ENCODE peak calls at places on chromosome 9, in nine cellular contexts. S, T, M, I, A, Z, K, F and Y are unnamed samples. For H3K36me3, the result is how much of the 10 kb centered on the place peaks cover.

GRCh38 chr9:129868571-129869486 is 33.6 kb downstream of the USP20 start:
- DNase-seq in F (no peak), T (no peak), A (no peak), I (peak), Z (no peak), M (no peak), S (no peak), K (no peak), Y (no peak)

GRCh38 chr9:113705306-113705937 is 170.7 kb upstream of the ZNF618 start:
- DNase-seq in Z (no peak), I (no peak), T (peak), S (no peak), M (no peak), F (no peak), K (no peak), A (no peak), Y (no peak)

GRCh38 chr9:74524289-74524688 is 27.2 kb downstream of the RORB start:
- DNase-seq in T (no peak), K (no peak), I (no peak), S (no peak), A (no peak), M (no peak), F (no peak), Z (no peak), Y (no peak)

GRCh38 chr9:98187926-98188325 is 4.5 kb downstream of the CORO2A start:
- DNase-seq in M (no peak), A (no peak), I (peak), K (no peak), S (no peak), T (no peak), F (no peak), Z (no peak), Y (no peak)

GRCh38 chr9:113844466-113844865 is 31.6 kb upstream of the ZNF618 start:
- DNase-seq in T (no peak), S (no peak), M (no peak), A (no peak), Z (no peak), F (no peak), I (no peak), K (peak), Y (no peak)

GRCh38 chr9:35538361-35539234 is 48.7 kb downstream of the RUSC2 start:
- DNase-seq in F (peak), K (peak), M (peak), Z (peak), A (peak), I (peak), S (peak), T (peak), Y (peak)

GRCh38 chr9:97983524-97984187 is 515 bp downstream of the ANP32B start:
- DNase-seq in A (peak), T (peak), I (peak), Z (peak), M (peak), F (peak), K (peak), S (peak), Y (no peak)

GRCh38 chr9:132942541-132943182 is 1.8 kb downstream of the TSC1 start:
- DNase-seq in I (no peak), Z (no peak), F (no peak), A (no peak), K (peak), M (no peak), S (peak), T (no peak), Y (no peak)

GRCh38 chr9:122133263-122133983 is 26.2 kb downstream of the NDUFA8 start:
- DNase-seq in Z (peak), S (no peak), I (no peak), T (no peak), F (peak), M (no peak), K (no peak), A (no peak), Y (no peak)

GRCh38 chr9:114652776-114653555 is 4.6 kb downstream of the TEX53 start:
- DNase-seq in S (peak), Z (no peak), M (no peak), K (no peak), T (no peak), A (no peak), F (no peak), I (no peak), Y (peak)

GRCh38 chr9:130893250-130894101 is 3.1 kb downstream of the QRFP start:
- DNase-seq in S (no peak), Z (peak), T (peak), F (peak), K (no peak), A (peak), I (peak), M (no peak), Y (no peak)

GRCh38 chr9:133853331-133853730 is 115.2 kb upstream of the SARDH start:
- DNase-seq in A (no peak), T (no peak), I (no peak), F (no peak), K (no peak), Z (no peak), S (no peak), M (no peak), Y (no peak)

GRCh38 chr9:111362526-111362925 is 32.5 kb upstream of the OR2K2 start:
- DNase-seq in F (no peak), M (no peak), A (no peak), Z (no peak), I (no peak), T (no peak), S (no peak), K (no peak), Y (no peak)

GRCh38 chr9:126294331-126295081 is 32.1 kb upstream of the MVB12B start:
- DNase-seq in F (no peak), Z (no peak), K (no peak), A (no peak), M (no peak), S (no peak), I (no peak), T (no peak), Y (no peak)

GRCh38 chr9:27003406-27004147 is 1.9 kb downstream of the LRRC19 start:
- DNase-seq in S (no peak), F (no peak), Z (no peak), K (no peak), I (no peak), T (no peak), A (peak), M (peak), Y (no peak)

GRCh38 chr9:128203842-128204551 is 818 bp downstream of the DNM1 start:
- DNase-seq in A (peak), S (peak), F (peak), T (peak), M (peak), K (peak), I (no peak), Z (peak), Y (no peak)

GRCh38 chr9:11149065-11149464 is 536.3 kb upstream of the PTPRD start:
- DNase-seq in Z (no peak), T (peak), M (no peak), S (no peak), K (no peak), A (peak), I (no peak), F (no peak), Y (no peak)

GRCh38 chr9:109990541-109990940 is 210.5 kb downstream of the PALM2AKAP2 start:
- DNase-seq in M (no peak), A (no peak), K (peak), F (no peak), Z (no peak), I (no peak), S (no peak), T (no peak), Y (no peak)

GRCh38 chr9:7970666-7971335 is 171.2 kb upstream of the DMAC1 start:
- DNase-seq in A (no peak), F (no peak), M (no peak), S (no peak), Z (no peak), K (peak), I (no peak), T (no peak), Y (no peak)

GRCh38 chr9:6944093-6944551 is 186.3 kb downstream of the KDM4C start:
- DNase-seq in Z (no peak), M (no peak), S (peak), T (no peak), F (no peak), I (no peak), K (peak), A (no peak), Y (peak)
- TF ChIP-seq CTCF in Z (no peak), M (no peak), S (no peak), T (no peak), F (no peak), I (no peak), K (no peak), A (no peak), Y (no peak)

GRCh38 chr9:92680166-92681119 is 10.5 kb upstream of the IPPK start:
- DNase-seq in K (no peak), F (no peak), Z (no peak), T (peak), I (no peak), M (no peak), S (peak), A (no peak), Y (no peak)
- H3K27ac ChIP-seq in K (no peak), F (no peak), Z (no peak), T (no peak), I (peak), M (no peak), S (no peak), A (no peak), Y (no peak)

GRCh38 chr9:123191260-123191659 is 77.1 kb downstream of the STRBP start:
- DNase-seq in I (no peak), A (peak), T (no peak), K (no peak), M (no peak), F (no peak), Z (no peak), S (no peak), Y (no peak)
- H3K36me3 ChIP-seq in I (under half), A (under half), T (under half), K (under half), M (under half), F (under half), Z (under half), S (under half), Y (under half)

GRCh38 chr9:123217148-123217585 is 51.2 kb downstream of the STRBP start:
- DNase-seq in Z (no peak), K (peak), S (peak), A (no peak), T (no peak), I (no peak), M (no peak), F (no peak), Y (no peak)

GRCh38 chr9:123220127-123220526 is 48.3 kb downstream of the STRBP start:
- DNase-seq in T (no peak), A (no peak), I (no peak), Z (no peak), F (no peak), M (no peak), K (no peak), S (no peak), Y (no peak)

GRCh38 chr9:123216387-123216786 is 52.0 kb downstream of the STRBP start:
- DNase-seq in F (no peak), I (no peak), A (no peak), T (no peak), M (no peak), S (no peak), Z (no peak), K (no peak), Y (peak)

DNA sequence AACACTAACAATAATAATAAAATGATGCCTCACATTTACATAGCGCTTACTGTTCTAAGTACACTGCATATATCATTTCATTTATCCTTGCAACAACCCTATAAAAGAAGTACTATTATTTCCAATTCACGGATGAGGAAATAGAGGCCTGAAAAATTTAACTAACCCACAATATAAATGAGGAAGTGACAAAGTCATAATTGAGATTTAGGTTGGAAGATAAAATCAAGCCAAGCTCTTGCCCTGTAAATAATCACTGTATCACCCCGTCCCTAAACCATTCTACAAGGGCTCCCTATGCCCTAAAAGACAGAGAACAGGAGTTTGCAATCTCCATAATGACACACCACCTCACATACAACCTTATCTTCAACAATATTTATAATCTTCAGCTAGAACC is 49.6 kb downstream of the STRBP start:
- DNase-seq in K (no peak), M (no peak), I (no peak), F (no peak), T (no peak), S (no peak), A (no peak), Z (no peak), Y (no peak)
- TF ChIP-seq CTCF in K (no peak), M (no peak), I (no peak), F (no peak), T (no peak), S (no peak), A (no peak), Z (no peak), Y (no peak)